ENCODE peak calls at places on chromosomes 3 and 15, in four cellular contexts. W, M, Y and X are unnamed samples.

GRCh38 chr15:98968576-98968975 is 39.0 kb downstream of the PGPEP1L start:
- DNase-seq in W (no peak), Y (no peak), M (no peak), X (no peak)

GRCh38 chr15:42843699-42844098 is 76.9 kb downstream of the TTBK2 start:
- DNase-seq in Y (no peak), M (no peak), W (no peak), X (no peak)

GRCh38 chr3:171566803-171567422 is 106.7 kb upstream of the TNIK start:
- DNase-seq in Y (peak; percentile 68), W (peak; percentile 30), M (no peak), X (peak; percentile 79)

GRCh38 chr3:101271728-101272127 is 48.6 kb downstream of the IMPG2 start:
- DNase-seq in Y (no peak), W (no peak), M (peak; percentile 37), X (no peak)

GRCh38 chr3:75983609-75984290 is 198.4 kb upstream of the ZNF717 start:
- DNase-seq in Y (no peak), M (no peak), W (peak; percentile 1), X (no peak)

GRCh38 chr3:9416139-9416780 is 18.8 kb downstream of the SETD5 start:
- DNase-seq in Y (no peak), W (peak; percentile 28), M (no peak), X (no peak)

GRCh38 chr15:64596701-64597468 is 136.5 kb downstream of the ZNF609 start:
- DNase-seq in Y (peak; percentile 73), M (peak; percentile 62), W (peak; percentile 65), X (peak; percentile 72)

GRCh38 chr15:75732809-75733451 is 20.3 kb upstream of the CSPG4 start:
- DNase-seq in Y (peak; percentile 49), W (peak; percentile 51), M (peak; percentile 91), X (peak; percentile 80)

GRCh38 chr3:139917226-139917785 is 17.7 kb upstream of the CLSTN2 start:
- DNase-seq in W (no peak), Y (no peak), M (no peak), X (no peak)

GRCh38 chr3:187616307-187616939 is 53.8 kb downstream of the SST start:
- DNase-seq in M (peak; percentile 74), Y (peak; percentile 80), W (peak; percentile 43), X (peak; percentile 93)

GRCh38 chr15:78638658-78639314 is 2.2 kb downstream of the CHRNB4 start:
- DNase-seq in M (peak; percentile 82), W (peak; percentile 13), Y (peak; percentile 59), X (peak; percentile 86)

GRCh38 chr3:49276475-49277356 is at the start of gene C3orf62:
- DNase-seq in W (peak; percentile 85), Y (peak; percentile 74), M (peak; percentile 91), X (peak; percentile 92)

GRCh38 chr3:112685435-112685834 is 44.5 kb upstream of the CCDC80 start:
- DNase-seq in M (no peak), W (peak; percentile 89), Y (no peak), X (no peak)

GRCh38 chr3:149625795-149626194 is 32.0 kb downstream of the WWTR1 start:
- DNase-seq in W (peak; percentile 67), Y (no peak), M (no peak), X (no peak)

GRCh38 chr15:99683000-99683670 is 50.1 kb downstream of the LYSMD4 start:
- DNase-seq in W (peak; percentile 81), Y (no peak), M (no peak), X (no peak)

GRCh38 chr3:11438636-11439035 is 166.4 kb downstream of the ATG7 start:
- DNase-seq in W (no peak), Y (no peak), M (no peak), X (no peak)

GRCh38 chr15:88918738-88919137 is 5.6 kb upstream of the MFGE8 start:
- DNase-seq in M (no peak), W (peak; percentile 99), Y (no peak), X (no peak)

GRCh38 chr3:134334231-134334900 is 39.9 kb downstream of the AMOTL2 start:
- DNase-seq in W (peak; percentile 82), Y (no peak), M (peak; percentile 26), X (no peak)

GRCh38 chr3:13215940-13216546 is 142.8 kb upstream of the IQSEC1 start:
- DNase-seq in M (no peak), W (peak; percentile 87), Y (no peak), X (no peak)

GRCh38 chr15:60355148-60355857 is 42.5 kb downstream of the ANXA2 start:
- DNase-seq in W (no peak), Y (no peak), M (no peak), X (no peak)
- H4K20me1 ChIP-seq in W (no peaks in the 10 kb centered on the region), Y (no peaks in the 10 kb centered on the region), M (no peaks in the 10 kb centered on the region), X (peaks cover 4% of the 10 kb centered on the region)

DNA sequence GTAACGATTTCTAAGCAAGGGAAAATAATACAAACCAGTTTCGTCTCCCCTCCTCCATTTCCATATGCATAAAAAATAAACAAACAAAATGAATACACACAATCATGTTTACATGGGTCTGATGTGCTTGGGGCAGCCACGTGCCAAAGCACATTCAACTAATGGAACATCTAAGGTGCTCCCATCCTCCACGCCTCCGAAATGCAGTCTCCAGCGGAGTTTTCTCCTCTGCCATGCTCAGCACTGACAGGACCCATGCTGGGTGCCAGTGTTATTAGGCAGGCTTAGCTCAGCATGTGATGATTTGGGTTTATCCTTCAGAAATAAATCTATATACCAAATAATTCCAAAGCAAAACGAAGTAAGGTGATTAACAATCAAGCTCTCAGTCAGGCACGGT is 337.3 kb upstream of the ATP10A start:
- DNase-seq in W (no peak), M (no peak), Y (no peak), X (no peak)
- H3K9me3 ChIP-seq in W (no peaks in the 10 kb centered on the region), M (no peaks in the 10 kb centered on the region), Y (no peaks in the 10 kb centered on the region), X (peaks cover 28% of the 10 kb centered on the region)

GRCh38 chr3:23859012-23859743 is 53.4 kb downstream of the UBE2E1 start:
- DNase-seq in W (no peak), M (no peak), Y (no peak), X (no peak)
- H4K20me1 ChIP-seq in W (no peaks in the 10 kb centered on the region), M (no peaks in the 10 kb centered on the region), Y (peaks cover 52% of the 10 kb centered on the region), X (peaks cover 35% of the 10 kb centered on the region)

DNA sequence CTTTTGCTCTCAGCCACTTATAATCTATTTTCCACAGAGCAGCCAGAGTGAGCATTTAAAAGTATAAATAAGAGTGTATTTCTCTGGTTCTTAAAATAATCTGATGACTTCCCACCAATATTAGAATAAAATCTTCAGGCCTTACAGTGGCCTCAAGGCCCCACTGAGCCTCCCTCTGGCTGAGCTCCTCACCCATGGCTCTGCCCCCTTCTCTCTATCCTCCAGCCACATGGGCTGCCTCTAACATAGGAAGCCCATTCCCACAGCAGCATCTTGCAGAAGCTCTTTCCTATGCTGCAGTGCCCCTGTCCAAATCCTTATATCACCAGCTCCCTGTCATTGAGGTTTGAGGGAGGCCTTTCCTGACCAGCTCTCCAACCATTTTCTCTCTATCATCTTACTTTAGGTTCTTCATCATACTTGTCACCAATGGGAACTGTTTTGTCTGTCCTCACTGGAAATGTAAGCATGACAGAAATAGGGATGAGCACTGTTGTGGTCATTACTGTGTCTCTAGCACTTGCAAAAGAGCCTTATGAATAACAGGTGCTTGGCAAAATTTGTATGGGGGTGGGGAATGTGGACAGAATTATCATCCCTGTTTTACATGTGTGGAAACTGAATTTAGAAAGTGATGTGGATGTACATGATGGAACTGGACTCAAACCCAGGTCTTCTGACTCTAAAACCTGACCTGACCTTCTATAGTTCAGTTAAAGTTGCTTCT is 250.6 kb downstream of the NR1D2 start:
- DNase-seq in M (no peak), W (no peak), Y (no peak), X (no peak)
- H3K9me3 ChIP-seq in M (no peaks in the 10 kb centered on the region), W (no peaks in the 10 kb centered on the region), Y (no peaks in the 10 kb centered on the region), X (no peaks in the 10 kb centered on the region)

GRCh38 chr3:183880121-183880520 is 4.6 kb downstream of the PARL start:
- DNase-seq in Y (no peak), W (no peak), M (no peak), X (no peak)
- H4K20me1 ChIP-seq in Y (no peaks in the 10 kb centered on the region), W (no peaks in the 10 kb centered on the region), M (no peaks in the 10 kb centered on the region), X (peaks cover 16% of the 10 kb centered on the region)

DNA sequence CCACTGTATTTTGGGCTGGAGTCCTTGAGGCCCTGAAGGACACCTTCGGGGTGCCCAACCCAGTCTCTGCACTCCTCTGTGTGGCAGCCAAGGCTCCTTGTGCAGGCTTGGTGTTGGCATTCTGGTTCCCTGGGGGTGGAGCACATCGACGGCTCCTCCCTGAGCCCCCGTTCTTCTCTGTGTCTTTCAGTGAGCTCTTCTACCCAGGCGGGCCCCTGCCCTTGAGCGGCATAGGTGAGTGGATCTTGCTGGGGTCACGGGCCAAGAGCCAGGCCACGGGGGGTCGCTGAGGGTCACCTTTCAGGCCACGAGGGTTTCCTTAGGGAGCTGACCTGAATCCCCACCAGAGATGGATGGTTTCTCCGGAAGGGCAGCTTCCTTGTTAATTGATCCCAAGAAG is 234.8 kb downstream of the SNRPN start:
- DNase-seq in W (no peak), Y (no peak), M (no peak), X (no peak)
- H3K9me3 ChIP-seq in W (no peaks in the 10 kb centered on the region), Y (no peaks in the 10 kb centered on the region), M (peaks cover 51% of the 10 kb centered on the region), X (peaks cover 21% of the 10 kb centered on the region)

DNA sequence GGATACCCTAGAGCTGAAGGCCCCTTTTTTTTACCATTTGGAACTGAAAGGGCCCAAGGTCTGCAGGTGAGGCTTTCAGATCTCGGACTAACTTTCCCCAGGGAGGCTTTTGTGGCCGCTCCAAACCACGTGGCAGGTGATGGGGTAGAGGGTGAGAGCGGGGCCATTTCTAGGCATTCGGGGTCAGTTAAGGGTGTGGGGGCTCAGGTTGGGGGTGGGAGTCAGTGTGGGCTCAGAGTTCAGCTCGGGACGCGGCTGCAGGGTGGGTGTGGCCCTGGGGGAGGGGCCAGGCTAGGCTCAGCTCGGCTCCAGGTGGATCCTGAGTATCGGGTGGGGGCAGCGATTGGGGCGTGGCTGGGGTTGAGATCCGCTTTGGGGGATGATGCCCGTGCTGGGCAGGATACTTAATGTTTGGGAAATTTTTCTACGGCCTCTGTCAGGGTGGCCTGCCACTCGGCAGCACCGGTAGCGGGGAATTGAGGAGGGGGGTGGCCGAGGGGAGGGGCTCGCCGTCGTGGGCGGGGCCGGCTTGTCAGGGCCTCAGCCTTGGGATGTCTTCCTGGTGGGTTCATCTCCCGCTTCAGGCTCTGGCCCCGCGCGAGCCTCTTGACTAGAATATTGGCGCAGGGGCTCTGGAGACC is 2.5 kb downstream of the KLF13 start:
- DNase-seq in Y (peak; percentile 72), W (no peak), M (peak; percentile 68), X (peak; percentile 66)
- H4K20me1 ChIP-seq in Y (peaks cover 22% of the 10 kb centered on the region), W (no peaks in the 10 kb centered on the region), M (no peaks in the 10 kb centered on the region), X (peaks cover 33% of the 10 kb centered on the region)

DNA sequence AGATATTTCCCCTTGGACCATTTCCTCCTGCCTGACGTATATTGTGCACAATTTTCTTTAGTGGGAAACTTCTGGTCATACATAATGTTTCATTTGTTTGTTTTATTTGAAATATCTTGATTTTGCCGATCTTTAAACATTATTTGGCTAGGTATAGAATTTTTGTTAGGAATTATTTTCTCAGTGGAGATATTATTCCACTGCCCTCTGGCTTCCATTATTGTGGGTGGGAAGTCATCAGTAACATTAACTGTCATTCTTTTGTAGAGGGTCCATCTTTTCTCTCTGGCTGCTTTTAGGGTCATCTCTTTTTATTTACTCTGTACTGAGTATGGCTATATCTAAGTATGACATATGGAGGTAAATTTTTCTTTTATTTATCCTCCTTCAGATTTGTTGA is 135.5 kb upstream of the LIPC start:
- DNase-seq in Y (no peak), M (no peak), W (no peak), X (peak; percentile 17)
- H3K9me3 ChIP-seq in Y (no peaks in the 10 kb centered on the region), M (no peaks in the 10 kb centered on the region), W (no peaks in the 10 kb centered on the region), X (no peaks in the 10 kb centered on the region)

GRCh38 chr3:122481390-122481789 is 33.3 kb downstream of the KPNA1 start:
- DNase-seq in Y (no peak), W (no peak), M (no peak), X (no peak)
- H4K20me1 ChIP-seq in Y (peaks cover 5% of the 10 kb centered on the region), W (peaks cover 6% of the 10 kb centered on the region), M (no peaks in the 10 kb centered on the region), X (no peaks in the 10 kb centered on the region)